ENCODE peak calls at places on chromosomes 5 and 9, in four cellular contexts. M is esophagus muscularis mucosa, Z is suprapubic skin, I is endodermal cell. O is an unnamed sample.

GRCh38 chr9:107740088-107740980 is 250.8 kb upstream of the KLF4 start:
- DNase-seq in M (no peak), Z (peak; percentile 84), I (no peak), O (no peak)

GRCh38 chr5:147558826-147559225 is 49.0 kb upstream of the DPYSL3 start:
- DNase-seq in M (no peak), Z (no peak), I (peak; percentile 79), O (no peak)

GRCh38 chr9:38017149-38017884 is 51.7 kb downstream of the SHB start:
- DNase-seq in M (no peak), Z (no peak), I (peak; percentile 95), O (peak; percentile 87)

GRCh38 chr5:143213231-143213850 is 190.1 kb downstream of the NR3C1 start:
- DNase-seq in M (no peak), Z (no peak), I (no peak), O (no peak)

GRCh38 chr5:79235222-79235577 is 731 bp upstream of the JMY start:
- DNase-seq in M (no peak), Z (no peak), I (no peak), O (no peak)

GRCh38 chr5:61523997-61524396 is 191.9 kb downstream of the ZSWIM6 start:
- DNase-seq in M (no peak), Z (no peak), I (no peak), O (no peak)

GRCh38 chr5:79938468-79938867 is 52.6 kb downstream of the MTX3 start:
- DNase-seq in M (no peak), Z (no peak), I (peak; percentile 49), O (no peak)

GRCh38 chr9:124487491-124488182 is 19.6 kb downstream of the NR5A1 start:
- DNase-seq in M (no peak), Z (no peak), I (no peak), O (no peak)

GRCh38 chr9:120876842-120877240 is at the start of gene PHF19:
- DNase-seq in M (no peak), Z (no peak), I (peak; percentile 67), O (peak; percentile 75)

GRCh38 chr9:130030821-130031481 is 12.0 kb downstream of the FNBP1 start:
- DNase-seq in M (no peak), Z (no peak), I (no peak), O (no peak)

GRCh38 chr9:34744295-34745221 is 34.6 kb upstream of the CCL21 start:
- DNase-seq in M (no peak), Z (no peak), I (no peak), O (no peak)

GRCh38 chr5:2852446-2852845 is 101.0 kb upstream of the IRX2 start:
- DNase-seq in M (peak; percentile 42), Z (no peak), I (no peak), O (no peak)

GRCh38 chr5:28648108-28648507 is 1609.7 kb upstream of the CDH9 start:
- DNase-seq in M (no peak), Z (no peak), I (peak; percentile 46), O (no peak)
- TF ChIP-seq CTCF in M (no peak), Z (no peak), I (peak; percentile 66), O (no peak)

GRCh38 chr9:93541005-93541404 is 35.4 kb upstream of the PHF2 start:
- DNase-seq in M (no peak), Z (no peak), I (no peak), O (no peak)
- H3K27ac ChIP-seq in M (no peak overlapping the region), Z (no peak overlapping the region), I (no peak overlapping the region), O (no peak overlapping the region)

GRCh38 chr9:23814243-23814642 is 11.8 kb downstream of the ELAVL2 start:
- DNase-seq in M (no peak), Z (no peak), I (no peak), O (no peak)

GRCh38 chr9:23812673-23813072 is 13.4 kb downstream of the ELAVL2 start:
- DNase-seq in M (no peak), Z (no peak), I (no peak), O (no peak)

DNA sequence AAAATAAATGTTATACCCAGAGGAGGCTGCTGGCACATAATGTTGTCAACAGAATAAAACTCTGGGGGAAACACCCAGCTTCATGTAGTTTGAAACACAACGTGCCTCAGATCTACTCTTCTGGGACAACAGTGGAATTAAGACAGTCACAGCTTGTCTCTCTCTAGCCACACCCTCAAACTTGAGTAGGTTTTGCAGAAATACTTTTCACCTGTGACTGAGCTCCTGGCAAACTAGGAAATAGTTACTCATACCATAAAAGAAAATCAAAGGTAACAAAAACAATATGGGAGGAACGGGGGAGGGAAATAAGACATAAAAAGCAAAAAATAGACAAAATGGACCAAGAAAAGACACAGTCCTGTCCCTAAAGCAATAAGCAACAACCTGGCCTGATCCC is 14.4 kb downstream of the ELAVL2 start:
- DNase-seq in M (no peak), Z (no peak), I (no peak), O (no peak)
- H3K4me1 ChIP-seq in M (no peaks in the 10 kb centered on the region), Z (no peaks in the 10 kb centered on the region), I (no peaks in the 10 kb centered on the region), O (no peaks in the 10 kb centered on the region)

GRCh38 chr9:99015890-99016289 is 72.2 kb downstream of the COL15A1 start:
- DNase-seq in M (no peak), Z (no peak), I (no peak), O (no peak)

GRCh38 chr9:99011161-99011709 is 67.5 kb downstream of the COL15A1 start:
- DNase-seq in M (no peak), Z (no peak), I (no peak), O (no peak)

GRCh38 chr9:99013550-99013949 is 69.8 kb downstream of the COL15A1 start:
- DNase-seq in M (no peak), Z (no peak), I (no peak), O (no peak)

GRCh38 chr9:99015448-99015847 is 71.7 kb downstream of the COL15A1 start:
- DNase-seq in M (no peak), Z (no peak), I (no peak), O (no peak)

DNA sequence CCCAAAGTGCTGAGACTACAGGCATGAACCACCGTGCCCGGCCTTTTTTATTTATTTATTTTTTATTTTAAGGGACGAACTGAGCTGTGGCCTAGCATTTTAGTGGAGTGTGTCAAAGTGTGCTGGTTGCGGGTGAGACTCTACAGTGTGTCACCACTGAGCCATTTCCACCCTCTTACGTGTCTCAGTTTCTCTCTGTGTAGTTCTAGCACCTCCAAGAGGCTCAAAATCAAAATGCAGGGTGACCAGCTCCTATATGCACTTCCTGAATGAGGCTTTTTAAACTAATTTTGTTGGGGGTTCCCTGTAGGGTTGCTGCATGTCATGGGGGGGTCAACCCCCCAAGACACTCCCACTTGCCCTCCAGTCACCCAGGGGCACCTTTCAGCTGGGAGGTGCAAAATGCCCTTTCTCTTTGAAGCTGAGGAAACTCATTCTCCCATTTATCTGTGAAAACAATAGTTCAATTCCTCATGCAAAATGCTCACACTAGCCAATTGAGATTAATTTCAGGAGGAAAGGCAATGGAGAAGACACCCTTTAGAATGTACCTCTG is 69.3 kb downstream of the COL15A1 start:
- DNase-seq in M (no peak), Z (no peak), I (peak; percentile 22), O (no peak)
- TF ChIP-seq CTCF in M (peak; percentile 43), Z (no peak), I (peak; percentile 39), O (peak; percentile 39)

GRCh38 chr5:168885324-168886120 is 306.4 kb upstream of the PANK3 start:
- DNase-seq in M (no peak), Z (no peak), I (no peak), O (no peak)
- H3K27ac ChIP-seq in M (no peak overlapping the region), Z (peak overlapping the region; percentile 15), I (peak overlapping the region; percentile 96), O (no peak overlapping the region)

GRCh38 chr9:99221623-99222415 is at the start of the genes ALG2 and SEC61B:
- DNase-seq in M (peak; percentile 97), Z (peak; percentile 98), I (peak; percentile 96), O (peak; percentile 96)
- H3K4me1 ChIP-seq in M (peaks cover 73% of the 10 kb centered on the region), Z (peaks cover 49% of the 10 kb centered on the region), I (no peaks in the 10 kb centered on the region), O (peaks cover 64% of the 10 kb centered on the region)

DNA sequence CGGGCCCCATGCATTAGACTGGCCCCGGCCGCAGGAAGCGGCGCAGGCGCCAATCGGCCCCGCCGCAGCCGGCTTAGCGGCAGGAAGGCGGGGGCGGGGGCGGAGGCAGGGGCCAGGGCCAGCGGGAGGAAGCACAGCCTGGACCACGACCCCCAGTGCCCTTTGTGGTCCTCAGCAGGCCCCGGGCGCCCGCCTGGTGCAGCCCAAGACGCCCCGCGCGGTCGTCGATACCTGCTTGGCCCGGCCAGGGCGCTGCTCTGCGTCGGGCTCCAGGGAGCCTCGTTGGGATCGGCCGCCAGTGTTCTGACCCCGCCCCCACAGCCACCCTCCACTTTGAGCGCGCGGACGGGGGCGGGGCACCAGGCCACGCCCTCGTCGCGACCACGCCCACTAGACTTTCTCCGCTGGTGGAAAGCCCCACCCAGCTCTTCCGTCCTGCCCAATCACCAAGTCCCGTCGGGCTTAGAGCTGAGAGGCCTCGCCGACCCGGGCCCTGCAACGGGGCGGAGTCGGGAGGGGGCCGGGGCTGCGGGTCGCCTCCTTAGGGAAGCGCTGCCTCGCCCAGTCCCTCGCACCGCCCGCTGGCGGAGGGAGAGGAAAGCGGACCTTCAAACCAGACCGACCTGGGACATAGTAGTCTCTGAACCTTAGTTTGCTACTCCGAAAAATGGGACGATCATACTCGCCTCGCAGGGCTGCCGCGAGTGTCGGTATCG is at the start of gene PDLIM7:
- DNase-seq in M (peak; percentile 98), Z (peak; percentile 96), I (peak; percentile 98), O (peak; percentile 97)
- TF ChIP-seq CTCF in M (no peak), Z (no peak), I (peak; percentile 24), O (peak; percentile 13)

O was measured in upper lobe of right lung.